ENCODE peak calls at places on chromosomes 12 and 14, in five cellular contexts. Z is mucosa of descending colon, Y is GDM1, P is T1000, S is tibial artery. F is an unnamed sample.
A peak's percentile ranks its signal among the peaks of the same experiment; 100 is the strongest.

GRCh38 chr14:64680013-64680674 is 24.1 kb upstream of the PLEKHG3 start:
- DNase-seq in Z (no peak), P (no peak), Y (no peak), S (peak; percentile 54), F (no peak)

GRCh38 chr12:7933255-7933726 is 2.7 kb downstream of the SLC2A3 start:
- DNase-seq in Y (peak; percentile 83), P (peak; percentile 66), S (peak; percentile 78), Z (peak; percentile 47), F (peak; percentile 81)

GRCh38 chr12:105843989-105844768 is 294.6 kb downstream of the NUAK1 start:
- DNase-seq in P (no peak), Z (no peak), Y (no peak), S (no peak), F (no peak)

GRCh38 chr12:109273354-109273753 is 35.7 kb downstream of the FOXN4 start:
- DNase-seq in P (no peak), S (no peak), Y (no peak), Z (no peak), F (no peak)

GRCh38 chr12:84805474-84805858 is 107.1 kb downstream of the SLC6A15 start:
- DNase-seq in Z (no peak), S (no peak), Y (no peak), P (no peak), F (no peak)

GRCh38 chr12:1836241-1836803 is 16.0 kb downstream of the LRTM2 start:
- DNase-seq in Z (no peak), Y (no peak), P (no peak), S (no peak), F (no peak)

GRCh38 chr14:89428556-89429196 is 11.6 kb upstream of the FOXN3 start:
- DNase-seq in P (no peak), S (peak; percentile 57), Y (no peak), Z (no peak), F (no peak)

GRCh38 chr14:67610491-67610890 is 9.2 kb upstream of the ARG2 start:
- DNase-seq in P (no peak), Y (no peak), S (no peak), Z (no peak), F (no peak)

GRCh38 chr14:100336618-100337530 is 13.7 kb downstream of the SLC25A47 start:
- DNase-seq in Z (no peak), Y (no peak), S (peak; percentile 5), P (no peak), F (no peak)

GRCh38 chr12:111034148-111034910 is 114.0 kb upstream of the MYL2 start:
- DNase-seq in Z (no peak), S (no peak), Y (no peak), P (no peak), F (no peak)

GRCh38 chr14:51327376-51327775 is 87.3 kb downstream of the TMX1 start:
- DNase-seq in P (no peak), Y (no peak), Z (no peak), S (no peak), F (no peak)

GRCh38 chr12:93851245-93851665 is 174.1 kb downstream of the CRADD start:
- DNase-seq in Z (peak; percentile 39), Y (peak; percentile 33), P (no peak), S (no peak), F (peak; percentile 75)

GRCh38 chr12:131098178-131098981 is 144.7 kb downstream of the ADGRD1 start:
- DNase-seq in S (peak; percentile 19), Y (no peak), Z (peak; percentile 13), P (no peak), F (no peak)

GRCh38 chr12:122979908-122980191 is 631 bp upstream of the ARL6IP4 start:
- DNase-seq in Y (no peak), Z (no peak), P (no peak), S (no peak), F (peak; percentile 29)

GRCh38 chr12:98154850-98155249 is 360.5 kb upstream of the TMPO start:
- DNase-seq in Z (no peak), P (no peak), Y (no peak), S (no peak), F (no peak)

GRCh38 chr12:117685115-117685926 is 283.5 kb downstream of the KSR2 start:
- DNase-seq in S (peak; percentile 83), P (peak; percentile 89), Z (peak; percentile 72), Y (no peak), F (no peak)

GRCh38 chr12:6563448-6564050 is 4.5 kb downstream of the NOP2 start:
- DNase-seq in Y (peak; percentile 17), Z (peak; percentile 69), P (peak; percentile 50), S (peak; percentile 48), F (no peak)

GRCh38 chr12:2959194-2959507 is at the start of gene TEAD4:
- DNase-seq in Y (no peak), S (peak; percentile 36), Z (peak; percentile 82), P (peak; percentile 76), F (no peak)

GRCh38 chr12:91419809-91420208 is 237.2 kb upstream of the DCN start:
- DNase-seq in P (no peak), S (no peak), Y (no peak), Z (no peak), F (no peak)

GRCh38 chr12:127685476-127686234 is 581.3 kb upstream of the TMEM132C start:
- DNase-seq in Z (no peak), P (no peak), Y (no peak), S (no peak), F (no peak)

GRCh38 chr14:39956372-39956771 is 524.1 kb upstream of the FBXO33 start:
- DNase-seq in Z (no peak), P (no peak), S (no peak), Y (no peak), F (no peak)

GRCh38 chr12:116508145-116509121 is 50.7 kb upstream of the MAP1LC3B2 start:
- DNase-seq in P (no peak), Z (peak; percentile 50), Y (no peak), S (no peak), F (no peak)

GRCh38 chr14:93107383-93107782 is 8.3 kb downstream of the ITPK1 start:
- DNase-seq in Y (no peak), S (no peak), P (no peak), Z (peak; percentile 55), F (no peak)

GRCh38 chr14:70821916-70822705 is 12.8 kb upstream of the MAP3K9 start:
- DNase-seq in Z (peak; percentile 54), S (peak; percentile 36), P (no peak), Y (no peak), F (peak; percentile 63)

GRCh38 chr12:23186950-23187349 is 562.0 kb downstream of the ETNK1 start:
- DNase-seq in Y (no peak), P (no peak), S (no peak), Z (no peak), F (no peak)

GRCh38 chr12:79618848-79619404 is 71.8 kb downstream of the PAWR start:
- DNase-seq in S (no peak), Y (no peak), Z (no peak), P (no peak), F (no peak)

GRCh38 chr14:104104006-104104901 is 18.8 kb downstream of the ASPG start:
- DNase-seq in S (no peak), Y (no peak), P (no peak), Z (peak; percentile 42), F (no peak)

GRCh38 chr12:119008691-119009221 is 27.4 kb downstream of the SRRM4 start:
- DNase-seq in P (no peak), S (no peak), Y (no peak), Z (no peak), F (no peak)

GRCh38 chr14:54597795-54598443 is 31.0 kb downstream of the SAMD4A start:
- DNase-seq in Z (no peak), S (no peak), Y (peak; percentile 43), P (no peak), F (no peak)

GRCh38 chr12:99111600-99111999 is 466.5 kb downstream of the APAF1 start:
- DNase-seq in S (no peak), P (no peak), Y (no peak), Z (no peak), F (no peak)

GRCh38 chr12:22860926-22861325 is 236.0 kb downstream of the ETNK1 start:
- DNase-seq in Y (no peak), P (no peak), Z (no peak), S (no peak), F (no peak)

GRCh38 chr14:54135804-54136280 is 179.2 kb upstream of the BMP4 start:
- DNase-seq in P (no peak), Y (no peak), Z (no peak), S (no peak), F (no peak)